ENCODE peak calls at places on chromosomes 12 and 14, in four cellular contexts. H, I, S and Q are unnamed samples.

GRCh38 chr14:36604757-36605505 is 22.5 kb upstream of the NKX2-8 start:
- DNase-seq in I (peak; percentile 84), S (peak; percentile 74), H (peak; percentile 91), Q (peak; percentile 69)

GRCh38 chr12:1474059-1474537 is 120.3 kb downstream of the FBXL14 start:
- DNase-seq in I (peak; percentile 21), S (peak; percentile 97), H (peak; percentile 37), Q (no peak)

GRCh38 chr12:23525450-23526072 is 423.9 kb downstream of the SOX5 start:
- DNase-seq in I (no peak), S (no peak), H (no peak), Q (no peak)

GRCh38 chr12:12611512-12612306 is at the start of gene CREBL2:
- DNase-seq in I (peak; percentile 90), S (peak; percentile 98), H (peak; percentile 95), Q (peak; percentile 94)

GRCh38 chr12:66365718-66366485 is 63.6 kb downstream of the HELB start:
- DNase-seq in H (peak; percentile 80), S (no peak), I (no peak), Q (no peak)

GRCh38 chr14:37620856-37621255 is 25.4 kb downstream of the TTC6 start:
- DNase-seq in I (no peak), S (no peak), H (no peak), Q (no peak)

GRCh38 chr12:57142727-57143126 is 4.7 kb downstream of the LRP1-AS start:
- DNase-seq in S (no peak), H (no peak), I (no peak), Q (no peak)

GRCh38 chr12:19115285-19115684 is 14.2 kb upstream of the PLEKHA5 start:
- DNase-seq in H (no peak), I (no peak), S (no peak), Q (no peak)

GRCh38 chr14:32331227-32331597 is 2.1 kb downstream of the AKAP6 start:
- DNase-seq in S (no peak), H (no peak), I (peak; percentile 47), Q (no peak)

GRCh38 chr12:132489078-132489601 is 811 bp upstream of the FBRSL1 start:
- DNase-seq in I (peak; percentile 21), S (peak; percentile 21), H (peak; percentile 27), Q (no peak)

GRCh38 chr14:77615231-77616132 is 955 bp downstream of the SPTLC2 start:
- DNase-seq in H (peak; percentile 33), S (peak; percentile 44), I (peak; percentile 9), Q (no peak)

GRCh38 chr12:86724716-86725115 is 468.5 kb upstream of the MGAT4C start:
- DNase-seq in I (no peak), H (peak; percentile 38), S (peak; percentile 91), Q (no peak)

GRCh38 chr12:12686472-12686871 is 9.5 kb downstream of the GPR19 start:
- DNase-seq in S (no peak), H (no peak), I (no peak), Q (no peak)

GRCh38 chr12:124411953-124412645 is 117.2 kb downstream of the RFLNA start:
- DNase-seq in I (no peak), H (no peak), S (no peak), Q (no peak)
- H3K14ac ChIP-seq in I (peak overlapping the region; percentile 14), H (no peak overlapping the region), S (no peak overlapping the region), Q (no peak overlapping the region)

GRCh38 chr12:34288963-34289345 is 266.7 kb downstream of the ALG10 start:
- DNase-seq in H (no peak), S (no peak), I (no peak), Q (peak; percentile 7)

GRCh38 chr12:34286934-34287333 is 264.6 kb downstream of the ALG10 start:
- DNase-seq in S (no peak), H (no peak), I (no peak), Q (peak; percentile 6)

GRCh38 chr12:34286483-34286882 is 264.2 kb downstream of the ALG10 start:
- DNase-seq in I (no peak), S (no peak), H (no peak), Q (peak; percentile 8)

GRCh38 chr12:34287986-34288962 is 266.0 kb downstream of the ALG10 start:
- DNase-seq in S (no peak), I (no peak), H (no peak), Q (peak; percentile 6)

DNA sequence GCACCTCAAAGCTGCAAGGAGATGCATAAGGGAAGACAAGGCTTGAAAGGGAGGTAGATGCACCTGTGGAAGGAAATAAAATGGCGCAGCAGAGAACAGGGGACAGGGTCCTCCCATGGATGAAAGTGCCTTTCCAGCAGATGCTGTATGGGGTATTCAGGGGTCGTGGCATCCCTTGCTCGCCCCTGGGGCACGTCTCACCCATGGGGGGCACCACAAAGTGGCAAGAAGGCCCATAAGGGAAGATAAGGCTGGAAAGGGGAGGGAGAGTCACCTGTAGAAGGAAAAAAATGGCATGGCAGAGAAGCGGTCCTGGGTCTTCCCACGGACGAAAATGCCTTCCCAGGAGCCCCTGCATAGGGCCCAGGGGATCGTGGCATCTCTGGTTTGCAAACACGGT is 265.1 kb downstream of the ALG10 start:
- DNase-seq in I (no peak), H (no peak), S (no peak), Q (peak; percentile 5)
- H2BK12ac ChIP-seq in I (no peak overlapping the region), H (no peak overlapping the region), S (no peak overlapping the region), Q (no peak overlapping the region)

GRCh38 chr12:2641761-2642160 is 153.0 kb upstream of the FKBP4 start:
- DNase-seq in I (no peak), S (no peak), H (no peak), Q (no peak)

GRCh38 chr12:2641209-2641608 is 153.6 kb upstream of the FKBP4 start:
- DNase-seq in S (no peak), I (no peak), H (peak; percentile 28), Q (peak; percentile 82)

GRCh38 chr12:2639020-2639298 is 155.8 kb upstream of the FKBP4 start:
- DNase-seq in H (no peak), I (no peak), S (no peak), Q (no peak)

GRCh38 chr12:2640709-2641108 is 154.1 kb upstream of the FKBP4 start:
- DNase-seq in S (peak; percentile 96), H (peak; percentile 69), I (no peak), Q (peak; percentile 56)

DNA sequence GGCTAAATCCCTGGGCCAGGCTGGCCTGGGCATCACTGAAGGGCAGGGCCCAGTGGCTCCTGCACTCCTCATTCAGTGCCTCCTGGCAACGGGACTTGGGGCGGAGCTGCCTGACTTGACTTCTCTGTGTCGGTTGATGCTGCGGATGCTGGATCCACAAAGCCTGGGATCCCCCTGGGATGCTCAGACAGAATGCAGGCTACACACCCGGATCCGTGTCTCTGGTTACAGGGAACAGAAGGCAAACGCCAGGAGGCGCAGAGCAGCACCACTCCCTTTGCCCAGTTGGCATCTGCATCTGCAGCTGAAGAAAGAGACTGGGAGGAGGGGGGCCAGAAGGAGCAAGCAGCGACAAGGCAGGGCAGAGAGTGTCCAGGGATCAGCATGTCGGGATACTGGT is 154.5 kb upstream of the FKBP4 start:
- DNase-seq in I (no peak), H (no peak), S (no peak), Q (no peak)
- H3K14ac ChIP-seq in I (peak overlapping the region; percentile 17), H (no peak overlapping the region), S (no peak overlapping the region), Q (no peak overlapping the region)

GRCh38 chr12:6056406-6057211 is 67.9 kb downstream of the VWF start:
- DNase-seq in I (no peak), H (no peak), S (no peak), Q (peak; percentile 89)
- H2BK12ac ChIP-seq in I (no peak overlapping the region), H (no peak overlapping the region), S (peak overlapping the region; percentile 63), Q (no peak overlapping the region)

DNA sequence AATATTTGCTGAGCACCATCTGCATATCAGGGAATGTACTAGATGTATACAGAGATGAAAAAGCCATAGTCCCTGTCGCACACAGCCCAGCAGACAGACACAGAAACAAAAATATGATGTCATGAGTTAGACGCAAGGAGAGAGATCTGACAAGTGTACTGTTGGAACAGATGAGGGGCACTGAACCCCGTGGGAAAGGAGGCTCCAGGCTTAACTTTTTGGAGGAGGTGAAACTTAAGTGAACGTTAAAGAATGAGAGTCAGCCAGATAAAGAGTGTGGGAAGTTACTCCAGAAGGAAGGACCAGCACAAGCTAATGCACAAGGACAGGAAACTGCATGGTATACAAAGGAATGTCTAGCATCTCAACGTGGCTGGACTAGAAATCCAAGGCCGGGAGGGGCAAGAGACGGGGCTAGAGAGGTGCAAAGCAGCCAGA is 2.5 kb upstream of the ACTN1 start:
- DNase-seq in I (no peak), S (peak; percentile 87), H (peak; percentile 71), Q (no peak)
- H3K14ac ChIP-seq in I (no peak overlapping the region), S (no peak overlapping the region), H (no peak overlapping the region), Q (no peak overlapping the region)

GRCh38 chr14:75660238-75660629 is 442 bp downstream of the ERG28 start:
- DNase-seq in S (no peak), H (no peak), I (no peak), Q (no peak)

GRCh38 chr14:75661499-75661814 is 411 bp downstream of the TTLL5 start:
- DNase-seq in S (no peak), I (no peak), H (peak; percentile 53), Q (no peak)

GRCh38 chr14:75662966-75663365 is 1.9 kb downstream of the TTLL5 start:
- DNase-seq in I (no peak), S (peak; percentile 21), H (no peak), Q (no peak)

GRCh38 chr14:75658957-75659356 is 1.7 kb downstream of the ERG28 start:
- DNase-seq in H (no peak), I (no peak), S (no peak), Q (no peak)

GRCh38 chr14:75660630-75661498 is at the start of the genes ERG28 and TTLL5:
- DNase-seq in H (peak; percentile 100), S (peak; percentile 99), I (peak; percentile 97), Q (peak; percentile 98)
- H2BK12ac ChIP-seq in H (peak within 1 kb of the TSS; percentile 26), S (peak within 1 kb of the TSS; percentile 45), I (no peak within 1 kb of the TSS), Q (no peak within 1 kb of the TSS)

DNA sequence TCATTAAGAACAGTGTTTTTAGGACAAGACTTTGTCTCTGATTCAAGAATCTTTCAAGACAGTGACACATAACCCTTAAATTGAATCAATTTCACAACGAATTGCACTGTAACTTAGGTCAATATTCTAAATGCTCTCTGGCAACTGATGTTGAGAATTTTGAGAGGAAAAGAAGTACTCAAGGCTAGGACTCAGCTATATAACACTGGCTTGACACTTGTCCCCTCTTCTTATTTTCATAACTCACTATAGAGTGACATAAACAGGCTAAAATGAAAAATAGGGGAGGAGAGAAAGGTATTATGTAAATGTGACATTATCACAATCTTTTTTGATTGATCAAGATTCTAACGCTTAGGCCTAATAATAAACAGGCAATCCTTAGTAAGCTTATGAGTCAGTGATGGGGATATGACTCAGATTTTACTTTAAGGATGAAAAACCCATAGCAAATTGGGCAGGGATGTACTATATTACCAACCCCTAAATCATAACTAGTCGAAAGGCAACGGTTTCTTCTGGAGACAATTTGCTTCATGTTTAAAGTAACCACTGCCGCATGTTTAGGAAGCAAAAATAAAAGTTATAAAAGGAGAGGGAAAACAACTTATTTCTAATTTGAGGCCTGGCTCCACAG is 10.9 kb downstream of the BTG1 start:
- DNase-seq in H (no peak), S (peak; percentile 63), I (no peak), Q (no peak)
- H3K14ac ChIP-seq in H (no peak overlapping the region), S (no peak overlapping the region), I (no peak overlapping the region), Q (no peak overlapping the region)